ENCODE peak calls at places on chromosomes 1 and 21, in ten cellular contexts. C is stimulated activated naive B cell treated with anti-CD40 and anti-IgM and Interleukin-4, amounts not matched to agents 10 μg/mL and 1 μg/mL and 100 μg/mL, for 72 hours; A is HFFc6; H is left ventricle myocardium inferior; N is B cell; G is uterus; V is left ventricle myocardium superior; X is COR-L47; Q is cardiac fibroblast; D is Calu3. R is an unnamed sample.

GRCh38 chr1:226686440-226687436 is 52.3 kb downstream of the ITPKB start:
- DNase-seq in C (peak), A (no peak), H (no peak), N (no peak), G (no peak), V (no peak), X (no peak), Q (no peak), D (no peak), R (no peak)

GRCh38 chr21:34877485-34878128 is 171.5 kb downstream of the RUNX1 start:
- DNase-seq in C (no peak), A (no peak), H (no peak), N (no peak), G (no peak), V (no peak), X (no peak), Q (no peak), D (peak), R (no peak)

GRCh38 chr1:26038904-26039303 is 7.0 kb downstream of the SLC30A2 start:
- DNase-seq in C (no peak), A (no peak), H (no peak), N (no peak), G (no peak), V (no peak), X (no peak), Q (no peak), D (no peak), R (no peak)

GRCh38 chr21:25639167-25639921 is at the start of gene JAM2:
- DNase-seq in C (peak), A (no peak), H (peak), N (peak), G (peak), V (peak), X (peak), Q (no peak), D (no peak), R (peak)

GRCh38 chr21:18940791-18941190 is 537.2 kb upstream of the TMPRSS15 start:
- DNase-seq in C (no peak), A (no peak), H (no peak), N (no peak), G (no peak), V (no peak), X (no peak), Q (no peak), D (no peak), R (no peak)

GRCh38 chr1:41898191-41898713 is 20.5 kb downstream of the HIVEP3 start:
- DNase-seq in C (no peak), A (no peak), H (no peak), N (no peak), G (peak), V (no peak), X (no peak), Q (peak), D (no peak), R (peak)

GRCh38 chr1:218679988-218680743 is 335.0 kb downstream of the TGFB2 start:
- DNase-seq in C (no peak), A (no peak), H (no peak), N (no peak), G (no peak), V (no peak), X (no peak), Q (peak), D (no peak), R (no peak)

GRCh38 chr1:203184467-203184866 is 2.0 kb downstream of the CHI3L1 start:
- DNase-seq in C (no peak), A (no peak), H (no peak), N (no peak), G (no peak), V (no peak), X (no peak), Q (no peak), D (no peak), R (no peak)

GRCh38 chr1:65198095-65198494 is 50.1 kb downstream of the AK4 start:
- DNase-seq in C (no peak), A (no peak), H (no peak), N (no peak), G (no peak), V (no peak), X (no peak), Q (peak), D (no peak), R (no peak)

GRCh38 chr1:54273837-54274192 is 73.8 kb downstream of the MRPL37 start:
- DNase-seq in C (no peak), A (no peak), H (peak), N (no peak), G (peak), V (peak), X (no peak), Q (no peak), D (no peak), R (no peak)

GRCh38 chr1:39727221-39727931 is 11.3 kb upstream of the PPIE start:
- DNase-seq in C (no peak), A (no peak), H (no peak), N (no peak), G (no peak), V (no peak), X (no peak), Q (peak), D (no peak), R (no peak)

GRCh38 chr1:226126824-226127591 is 59.5 kb downstream of the ACBD3 start:
- DNase-seq in C (no peak), A (no peak), H (no peak), N (no peak), G (no peak), V (no peak), X (no peak), Q (no peak), D (peak), R (no peak)

GRCh38 chr1:73910466-73910865 is 287.5 kb downstream of the LRRIQ3 start:
- DNase-seq in C (no peak), A (no peak), H (no peak), N (no peak), G (no peak), V (no peak), X (no peak), Q (no peak), D (no peak), R (peak)

GRCh38 chr1:8396083-8396911 is 78.4 kb downstream of the SLC45A1 start:
- DNase-seq in C (no peak), A (peak), H (no peak), N (no peak), G (no peak), V (no peak), X (no peak), Q (peak), D (no peak), R (peak)

GRCh38 chr1:65235867-65236805 is 73.2 kb upstream of the DNAJC6 start:
- DNase-seq in C (no peak), A (peak), H (no peak), N (no peak), G (no peak), V (no peak), X (peak), Q (peak), D (no peak), R (peak)